ENCODE peak calls at places on chromosomes 6 and 20, in four cellular contexts. One of them, this sample, is unnamed.

GRCh38 chr6:88157106-88157505 is 9.0 kb downstream of the CNR1 start:
- DNase-seq in neural crest cell: no peak
- DNase-seq in Caco-2: no peak
- DNase-seq in lower lobe of right lung: no peak
- DNase-seq in this sample: no peak

GRCh38 chr6:143570147-143570853 is 58.8 kb upstream of the FUCA2 start:
- DNase-seq in neural crest cell: no peak
- DNase-seq in Caco-2: no peak
- DNase-seq in lower lobe of right lung: no peak
- DNase-seq in this sample: no peak

GRCh38 chr6:47713200-47713599 is 14.8 kb downstream of the ADGRF4 start:
- DNase-seq in neural crest cell: no peak
- DNase-seq in Caco-2: no peak
- DNase-seq in lower lobe of right lung: no peak
- DNase-seq in this sample: no peak

GRCh38 chr6:8552023-8552422 is 116.7 kb upstream of the SLC35B3 start:
- DNase-seq in neural crest cell: no peak
- DNase-seq in Caco-2: no peak
- DNase-seq in lower lobe of right lung: no peak
- DNase-seq in this sample: no peak

GRCh38 chr6:2857580-2858337 is 16.1 kb upstream of the SERPINB1 start:
- DNase-seq in neural crest cell: no peak
- DNase-seq in Caco-2: no peak
- DNase-seq in lower lobe of right lung: no peak
- DNase-seq in this sample: no peak

GRCh38 chr6:11848852-11849731 is 70.5 kb upstream of the ADTRP start:
- DNase-seq in neural crest cell: no peak
- DNase-seq in Caco-2: no peak
- DNase-seq in lower lobe of right lung: no peak
- DNase-seq in this sample: no peak

GRCh38 chr6:135115411-135116293 is 61.0 kb upstream of the HBS1L start:
- DNase-seq in neural crest cell: no peak
- DNase-seq in Caco-2: no peak
- DNase-seq in lower lobe of right lung: no peak
- DNase-seq in this sample: no peak

GRCh38 chr20:44027686-44028340 is 113.2 kb downstream of the TOX2 start:
- DNase-seq in neural crest cell: no peak
- DNase-seq in Caco-2: peak
- DNase-seq in lower lobe of right lung: no peak
- DNase-seq in this sample: no peak

GRCh38 chr6:73637404-73637803 is 16.4 kb downstream of the SLC17A5 start:
- DNase-seq in neural crest cell: no peak
- DNase-seq in Caco-2: no peak
- DNase-seq in lower lobe of right lung: no peak
- DNase-seq in this sample: no peak

GRCh38 chr20:20568604-20569205 is 143.7 kb downstream of the RALGAPA2 start:
- DNase-seq in neural crest cell: peak
- DNase-seq in Caco-2: no peak
- DNase-seq in lower lobe of right lung: no peak
- DNase-seq in this sample: no peak

GRCh38 chr6:119037941-119038623 is 40.4 kb downstream of the FAM184A start:
- DNase-seq in neural crest cell: no peak
- DNase-seq in Caco-2: no peak
- DNase-seq in lower lobe of right lung: no peak
- DNase-seq in this sample: no peak

GRCh38 chr6:36920546-36920945 is 34.0 kb upstream of the PI16 start:
- DNase-seq in neural crest cell: no peak
- DNase-seq in Caco-2: no peak
- DNase-seq in lower lobe of right lung: no peak
- DNase-seq in this sample: no peak

GRCh38 chr20:24432057-24432456 is 37.4 kb upstream of the SYNDIG1 start:
- DNase-seq in neural crest cell: no peak
- DNase-seq in Caco-2: no peak
- DNase-seq in lower lobe of right lung: no peak
- DNase-seq in this sample: no peak

GRCh38 chr6:18503588-18504231 is 116.6 kb downstream of the RNF144B start:
- DNase-seq in neural crest cell: peak
- DNase-seq in Caco-2: peak
- DNase-seq in lower lobe of right lung: no peak
- DNase-seq in this sample: no peak

GRCh38 chr20:45337367-45338120 is 10.7 kb downstream of the SDC4 start:
- DNase-seq in neural crest cell: no peak
- DNase-seq in Caco-2: peak
- DNase-seq in lower lobe of right lung: peak
- DNase-seq in this sample: no peak

GRCh38 chr20:57440678-57441509 is 49.7 kb downstream of the RBM38 start:
- DNase-seq in neural crest cell: no peak
- DNase-seq in Caco-2: no peak
- DNase-seq in lower lobe of right lung: peak
- DNase-seq in this sample: no peak

GRCh38 chr6:89786970-89787369 is 32.6 kb downstream of the MDN1 start:
- DNase-seq in neural crest cell: no peak
- DNase-seq in Caco-2: no peak
- DNase-seq in lower lobe of right lung: no peak
- DNase-seq in this sample: no peak

GRCh38 chr20:16580127-16580526 is 6.9 kb upstream of the KIF16B start:
- DNase-seq in neural crest cell: no peak
- DNase-seq in Caco-2: peak
- DNase-seq in lower lobe of right lung: no peak
- DNase-seq in this sample: no peak

GRCh38 chr20:32138921-32139320 is 29.4 kb downstream of the TM9SF4 start:
- DNase-seq in neural crest cell: no peak
- DNase-seq in Caco-2: peak
- DNase-seq in lower lobe of right lung: no peak
- DNase-seq in this sample: no peak

GRCh38 chr20:59048681-59049030 is 6.1 kb upstream of the PRELID3B start:
- DNase-seq in neural crest cell: no peak
- DNase-seq in Caco-2: no peak
- DNase-seq in lower lobe of right lung: no peak
- DNase-seq in this sample: no peak

GRCh38 chr6:21906826-21907225 is 313.3 kb downstream of the SOX4 start:
- DNase-seq in neural crest cell: no peak
- DNase-seq in Caco-2: no peak
- DNase-seq in lower lobe of right lung: no peak
- DNase-seq in this sample: no peak

GRCh38 chr6:10599046-10599445 is 77.9 kb downstream of the GCNT2 start:
- DNase-seq in neural crest cell: no peak
- DNase-seq in Caco-2: no peak
- DNase-seq in lower lobe of right lung: no peak
- DNase-seq in this sample: no peak

GRCh38 chr6:53151676-53152075 is 3.0 kb upstream of the GCM1 start:
- DNase-seq in neural crest cell: no peak
- DNase-seq in Caco-2: no peak
- DNase-seq in lower lobe of right lung: no peak
- DNase-seq in this sample: no peak
- TF ChIP-seq CTCF in neural crest cell: peak
- TF ChIP-seq CTCF in Caco-2: peak
- TF ChIP-seq CTCF in lower lobe of right lung: no peak
- TF ChIP-seq CTCF in this sample: peak

GRCh38 chr20:22489614-22490286 is 94.6 kb downstream of the FOXA2 start:
- DNase-seq in neural crest cell: no peak
- DNase-seq in Caco-2: peak
- DNase-seq in lower lobe of right lung: no peak
- DNase-seq in this sample: no peak
- TF ChIP-seq CTCF in neural crest cell: no peak
- TF ChIP-seq CTCF in Caco-2: no peak
- TF ChIP-seq CTCF in lower lobe of right lung: no peak
- TF ChIP-seq CTCF in this sample: no peak

DNA sequence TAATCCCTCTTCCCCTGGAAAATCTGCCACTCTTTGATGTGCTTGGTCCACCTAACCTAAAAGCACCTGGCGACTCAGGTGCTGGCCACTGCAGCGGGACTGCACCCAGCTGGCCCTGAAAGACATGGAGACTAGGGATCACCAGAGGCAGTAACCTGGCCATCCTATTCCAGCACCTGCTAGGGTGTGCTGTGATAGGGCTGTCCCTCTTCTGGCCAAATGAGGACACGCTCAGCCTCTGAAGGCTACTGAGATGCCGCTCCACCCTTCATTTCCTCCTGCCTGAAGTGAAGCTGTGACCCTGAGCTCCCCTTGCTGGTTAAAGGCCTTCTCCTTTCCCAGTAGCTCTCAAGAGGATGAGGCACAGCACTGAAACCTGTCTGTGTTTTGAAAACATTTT is 24.4 kb downstream of the FOXC1 start:
- DNase-seq in neural crest cell: no peak
- DNase-seq in Caco-2: peak
- DNase-seq in lower lobe of right lung: no peak
- DNase-seq in this sample: peak
- TF ChIP-seq CTCF in neural crest cell: no peak
- TF ChIP-seq CTCF in Caco-2: no peak
- TF ChIP-seq CTCF in lower lobe of right lung: no peak
- TF ChIP-seq CTCF in this sample: no peak

DNA sequence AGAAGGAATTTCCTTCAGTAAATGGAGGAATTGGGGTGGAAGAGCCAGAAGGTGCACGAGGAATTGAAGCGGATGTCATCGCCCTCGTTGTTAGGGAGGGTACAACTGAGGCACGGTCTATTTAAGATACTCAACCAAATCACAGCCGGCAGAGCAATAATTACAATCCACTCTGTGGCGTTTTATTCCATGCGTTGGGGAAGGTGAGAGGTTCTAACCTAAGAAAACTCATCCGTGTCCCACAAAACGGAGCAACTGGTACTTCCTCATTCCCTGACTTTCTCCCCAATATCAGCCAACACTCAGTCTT is 802 bp upstream of the RRBP1 start:
- DNase-seq in neural crest cell: no peak
- DNase-seq in Caco-2: no peak
- DNase-seq in lower lobe of right lung: no peak
- DNase-seq in this sample: no peak
- TF ChIP-seq CTCF in neural crest cell: no peak
- TF ChIP-seq CTCF in Caco-2: no peak
- TF ChIP-seq CTCF in lower lobe of right lung: no peak
- TF ChIP-seq CTCF in this sample: peak

GRCh38 chr6:16764188-16764950 is 3.1 kb upstream of the ATXN1 start:
- DNase-seq in neural crest cell: no peak
- DNase-seq in Caco-2: no peak
- DNase-seq in lower lobe of right lung: no peak
- DNase-seq in this sample: no peak
- TF ChIP-seq CTCF in neural crest cell: peak
- TF ChIP-seq CTCF in Caco-2: peak
- TF ChIP-seq CTCF in lower lobe of right lung: peak
- TF ChIP-seq CTCF in this sample: peak